ENCODE peak calls at places on chromosome 1, in five cellular contexts. One of them, this sample, is unnamed.

GRCh38 chr1:201259476-201260235 is 23.6 kb upstream of the PKP1 start:
- ATAC-seq in activated CD8-positive, alpha-beta T cell treated with anti-CD3 and anti-CD28 coated beads for 36 hours: peak; percentile 24
- ATAC-seq in pancreas: peak; percentile 84
- ATAC-seq in memory B cell: no peak
- ATAC-seq in T-cell: no peak
- ATAC-seq in this sample: no peak

GRCh38 chr1:41350055-41350378 is 11.2 kb upstream of the FOXO6 start:
- ATAC-seq in pancreas: no peak
- ATAC-seq in T-cell: no peak
- ATAC-seq in memory B cell: no peak
- ATAC-seq in activated CD8-positive, alpha-beta T cell treated with anti-CD3 and anti-CD28 coated beads for 36 hours: no peak
- ATAC-seq in this sample: no peak

GRCh38 chr1:11792106-11792505 is 13.7 kb downstream of the MTHFR start:
- ATAC-seq in memory B cell: no peak
- ATAC-seq in T-cell: no peak
- ATAC-seq in activated CD8-positive, alpha-beta T cell treated with anti-CD3 and anti-CD28 coated beads for 36 hours: no peak
- ATAC-seq in pancreas: no peak
- ATAC-seq in this sample: no peak

GRCh38 chr1:181202986-181203555 is 114.6 kb downstream of the IER5 start:
- ATAC-seq in memory B cell: no peak
- ATAC-seq in pancreas: no peak
- ATAC-seq in T-cell: no peak
- ATAC-seq in activated CD8-positive, alpha-beta T cell treated with anti-CD3 and anti-CD28 coated beads for 36 hours: no peak
- ATAC-seq in this sample: no peak

GRCh38 chr1:58573705-58574591 is 3.1 kb downstream of the TACSTD2 start:
- ATAC-seq in memory B cell: peak; percentile 96
- ATAC-seq in T-cell: peak; percentile 95
- ATAC-seq in activated CD8-positive, alpha-beta T cell treated with anti-CD3 and anti-CD28 coated beads for 36 hours: peak; percentile 87
- ATAC-seq in pancreas: peak; percentile 68
- ATAC-seq in this sample: no peak

GRCh38 chr1:20080441-20081330 is 10.7 kb downstream of the PLA2G5 start:
- ATAC-seq in activated CD8-positive, alpha-beta T cell treated with anti-CD3 and anti-CD28 coated beads for 36 hours: peak; percentile 47
- ATAC-seq in T-cell: no peak
- ATAC-seq in pancreas: peak; percentile 30
- ATAC-seq in memory B cell: peak; percentile 48
- ATAC-seq in this sample: no peak

GRCh38 chr1:165854101-165854845 is 26.9 kb downstream of the UCK2 start:
- ATAC-seq in memory B cell: no peak
- ATAC-seq in pancreas: peak; percentile 43
- ATAC-seq in activated CD8-positive, alpha-beta T cell treated with anti-CD3 and anti-CD28 coated beads for 36 hours: no peak
- ATAC-seq in T-cell: no peak
- ATAC-seq in this sample: peak; percentile 89

GRCh38 chr1:15323989-15324866 is 77.2 kb downstream of the FHAD1 start:
- ATAC-seq in activated CD8-positive, alpha-beta T cell treated with anti-CD3 and anti-CD28 coated beads for 36 hours: no peak
- ATAC-seq in pancreas: no peak
- ATAC-seq in memory B cell: no peak
- ATAC-seq in T-cell: no peak
- ATAC-seq in this sample: no peak

GRCh38 chr1:227846265-227846858 is 30.9 kb downstream of the PRSS38 start:
- ATAC-seq in pancreas: no peak
- ATAC-seq in T-cell: no peak
- ATAC-seq in activated CD8-positive, alpha-beta T cell treated with anti-CD3 and anti-CD28 coated beads for 36 hours: no peak
- ATAC-seq in memory B cell: no peak
- ATAC-seq in this sample: no peak

GRCh38 chr1:156624814-156625435 is 5.7 kb downstream of the HAPLN2 start:
- ATAC-seq in pancreas: no peak
- ATAC-seq in T-cell: peak; percentile 23
- ATAC-seq in memory B cell: peak; percentile 4
- ATAC-seq in activated CD8-positive, alpha-beta T cell treated with anti-CD3 and anti-CD28 coated beads for 36 hours: peak; percentile 5
- ATAC-seq in this sample: peak; percentile 8

GRCh38 chr1:118159578-118159977 is 25.4 kb downstream of the SPAG17 start:
- ATAC-seq in pancreas: no peak
- ATAC-seq in activated CD8-positive, alpha-beta T cell treated with anti-CD3 and anti-CD28 coated beads for 36 hours: no peak
- ATAC-seq in memory B cell: no peak
- ATAC-seq in T-cell: no peak
- ATAC-seq in this sample: no peak

GRCh38 chr1:207181838-207182237 is 77.8 kb downstream of the C4BPA start:
- ATAC-seq in activated CD8-positive, alpha-beta T cell treated with anti-CD3 and anti-CD28 coated beads for 36 hours: no peak
- ATAC-seq in memory B cell: no peak
- ATAC-seq in pancreas: no peak
- ATAC-seq in T-cell: no peak
- ATAC-seq in this sample: peak; percentile 50

GRCh38 chr1:1630965-1631792 is 794 bp upstream of the MMP23B start:
- ATAC-seq in memory B cell: no peak
- ATAC-seq in activated CD8-positive, alpha-beta T cell treated with anti-CD3 and anti-CD28 coated beads for 36 hours: no peak
- ATAC-seq in pancreas: peak; percentile 23
- ATAC-seq in T-cell: no peak
- ATAC-seq in this sample: no peak

GRCh38 chr1:85078903-85079302 is 30.6 kb upstream of the MCOLN3 start:
- ATAC-seq in activated CD8-positive, alpha-beta T cell treated with anti-CD3 and anti-CD28 coated beads for 36 hours: no peak
- ATAC-seq in pancreas: peak; percentile 59
- ATAC-seq in memory B cell: no peak
- ATAC-seq in T-cell: no peak
- ATAC-seq in this sample: peak; percentile 40

GRCh38 chr1:169689395-169689794 is 22.0 kb downstream of the SELL start:
- ATAC-seq in memory B cell: no peak
- ATAC-seq in activated CD8-positive, alpha-beta T cell treated with anti-CD3 and anti-CD28 coated beads for 36 hours: no peak
- ATAC-seq in pancreas: no peak
- ATAC-seq in T-cell: no peak
- ATAC-seq in this sample: no peak

GRCh38 chr1:41045740-41046139 is 24.2 kb upstream of the SLFNL1 start:
- ATAC-seq in pancreas: peak; percentile 82
- ATAC-seq in memory B cell: no peak
- ATAC-seq in activated CD8-positive, alpha-beta T cell treated with anti-CD3 and anti-CD28 coated beads for 36 hours: no peak
- ATAC-seq in T-cell: no peak
- ATAC-seq in this sample: peak; percentile 82

GRCh38 chr1:244854175-244854574 is 10.2 kb downstream of the HNRNPU start:
- ATAC-seq in activated CD8-positive, alpha-beta T cell treated with anti-CD3 and anti-CD28 coated beads for 36 hours: no peak
- ATAC-seq in T-cell: peak; percentile 17
- ATAC-seq in pancreas: no peak
- ATAC-seq in memory B cell: no peak
- ATAC-seq in this sample: no peak

GRCh38 chr1:184802739-184803492 is 48.3 kb upstream of the EDEM3 start:
- ATAC-seq in pancreas: no peak
- ATAC-seq in T-cell: no peak
- ATAC-seq in activated CD8-positive, alpha-beta T cell treated with anti-CD3 and anti-CD28 coated beads for 36 hours: no peak
- ATAC-seq in memory B cell: no peak
- ATAC-seq in this sample: peak; percentile 44

GRCh38 chr1:106217765-106218164 is 838.7 kb upstream of the PRMT6 start:
- ATAC-seq in memory B cell: no peak
- ATAC-seq in T-cell: no peak
- ATAC-seq in activated CD8-positive, alpha-beta T cell treated with anti-CD3 and anti-CD28 coated beads for 36 hours: no peak
- ATAC-seq in pancreas: no peak
- ATAC-seq in this sample: no peak

GRCh38 chr1:80462006-80462405 is 1338.7 kb upstream of the ADGRL2 start:
- ATAC-seq in activated CD8-positive, alpha-beta T cell treated with anti-CD3 and anti-CD28 coated beads for 36 hours: no peak
- ATAC-seq in memory B cell: peak; percentile 98
- ATAC-seq in pancreas: no peak
- ATAC-seq in T-cell: no peak
- ATAC-seq in this sample: no peak

GRCh38 chr1:165645654-165646366 is 14.8 kb downstream of the MGST3 start:
- ATAC-seq in activated CD8-positive, alpha-beta T cell treated with anti-CD3 and anti-CD28 coated beads for 36 hours: no peak
- ATAC-seq in pancreas: peak; percentile 89
- ATAC-seq in T-cell: peak; percentile 61
- ATAC-seq in memory B cell: no peak
- ATAC-seq in this sample: peak; percentile 30

GRCh38 chr1:91555821-91556531 is 55.3 kb downstream of the CDC7 start:
- ATAC-seq in activated CD8-positive, alpha-beta T cell treated with anti-CD3 and anti-CD28 coated beads for 36 hours: peak; percentile 85
- ATAC-seq in memory B cell: no peak
- ATAC-seq in T-cell: peak; percentile 94
- ATAC-seq in pancreas: peak; percentile 20
- ATAC-seq in this sample: no peak

GRCh38 chr1:94999456-95000131 is 72.7 kb upstream of the CNN3 start:
- ATAC-seq in T-cell: no peak
- ATAC-seq in pancreas: no peak
- ATAC-seq in memory B cell: no peak
- ATAC-seq in activated CD8-positive, alpha-beta T cell treated with anti-CD3 and anti-CD28 coated beads for 36 hours: no peak
- ATAC-seq in this sample: no peak

GRCh38 chr1:224928906-224929305 is 569 bp upstream of the DNAH14 start:
- ATAC-seq in pancreas: no peak
- ATAC-seq in T-cell: no peak
- ATAC-seq in memory B cell: no peak
- ATAC-seq in activated CD8-positive, alpha-beta T cell treated with anti-CD3 and anti-CD28 coated beads for 36 hours: no peak
- ATAC-seq in this sample: no peak

GRCh38 chr1:35524106-35524505 is 33.1 kb downstream of the KIAA0319L start:
- ATAC-seq in T-cell: no peak
- ATAC-seq in memory B cell: no peak
- ATAC-seq in pancreas: no peak
- ATAC-seq in activated CD8-positive, alpha-beta T cell treated with anti-CD3 and anti-CD28 coated beads for 36 hours: no peak
- ATAC-seq in this sample: no peak

GRCh38 chr1:59718989-59719360 is 95.8 kb upstream of the HOOK1 start:
- ATAC-seq in pancreas: no peak
- ATAC-seq in activated CD8-positive, alpha-beta T cell treated with anti-CD3 and anti-CD28 coated beads for 36 hours: no peak
- ATAC-seq in T-cell: no peak
- ATAC-seq in memory B cell: no peak
- ATAC-seq in this sample: no peak

This sample was measured in SK-N-SH treated with all-trans-retinoic acid at 6 μM for 48 hours.